ENCODE peak calls at places on chromosomes 3 and 15, in five cellular contexts. U, H, C, O and P are unnamed samples.

GRCh38 chr3:99023590-99024192 is 122.2 kb upstream of the DCBLD2 start:
- DNase-seq in U (peak; percentile 56), H (peak; percentile 55), O (no peak), C (no peak), P (peak; percentile 5)

GRCh38 chr3:152126260-152126659 is 142.5 kb upstream of the MBNL1 start:
- DNase-seq in U (peak; percentile 55), H (peak; percentile 43), C (no peak), O (no peak), P (peak; percentile 46)

GRCh38 chr3:38640661-38641441 is 8.6 kb downstream of the SCN5A start:
- DNase-seq in H (no peak), U (no peak), C (no peak), O (no peak), P (peak; percentile 58)

GRCh38 chr15:83065431-83065830 is 1.6 kb downstream of the BTBD1 start:
- DNase-seq in C (no peak), H (no peak), U (no peak), O (no peak), P (no peak)

GRCh38 chr3:172209333-172210321 is 170.2 kb downstream of the FNDC3B start:
- DNase-seq in H (peak; percentile 57), O (no peak), U (no peak), C (no peak), P (no peak)

GRCh38 chr15:35723120-35723707 is 177.2 kb upstream of the DPH6 start:
- DNase-seq in C (no peak), H (no peak), O (no peak), U (no peak), P (no peak)

GRCh38 chr3:181752202-181752671 is 40.5 kb downstream of the SOX2 start:
- DNase-seq in O (no peak), H (no peak), C (no peak), U (no peak), P (no peak)

GRCh38 chr3:119279101-119279554 is 15.1 kb upstream of the ARHGAP31 start:
- DNase-seq in C (no peak), U (no peak), O (no peak), H (peak; percentile 28), P (no peak)

GRCh38 chr3:115808239-115808638 is 184.9 kb downstream of the GAP43 start:
- DNase-seq in O (no peak), U (no peak), C (no peak), H (no peak), P (no peak)

GRCh38 chr3:78529601-78530000 is 1238.2 kb downstream of the ROBO1 start:
- DNase-seq in U (no peak), O (no peak), H (no peak), C (no peak), P (no peak)

GRCh38 chr3:124700880-124701684 is 29.2 kb upstream of the UMPS start:
- DNase-seq in H (peak; percentile 54), C (no peak), U (peak; percentile 37), O (no peak), P (peak; percentile 66)

GRCh38 chr15:35098737-35099136 is 13.6 kb upstream of the NANOGP8 start:
- DNase-seq in C (no peak), H (no peak), O (no peak), U (no peak), P (no peak)

GRCh38 chr3:158452324-158452723 is 118.7 kb upstream of the MLF1 start:
- DNase-seq in C (no peak), H (peak; percentile 42), U (no peak), O (no peak), P (no peak)

GRCh38 chr3:112773864-112774263 is 72.8 kb downstream of the CD200R1L start:
- DNase-seq in U (no peak), O (peak; percentile 1), H (peak; percentile 81), C (peak; percentile 23), P (no peak)

GRCh38 chr3:16658004-16658932 is 53.0 kb upstream of the DAZL start:
- DNase-seq in H (no peak), C (no peak), O (no peak), U (no peak), P (no peak)

GRCh38 chr15:93955197-93955596 is 276.2 kb upstream of the MCTP2 start:
- DNase-seq in O (no peak), C (no peak), H (no peak), U (no peak), P (no peak)

GRCh38 chr3:167820114-167820865 is 84.8 kb downstream of the SERPINI1 start:
- DNase-seq in U (no peak), C (no peak), O (no peak), H (no peak), P (no peak)

GRCh38 chr15:71275098-71275497 is 159.8 kb downstream of the THSD4 start:
- DNase-seq in H (peak; percentile 81), O (no peak), C (no peak), U (peak; percentile 92), P (no peak)